ENCODE peak calls at places on chromosomes 11 and 22, in four cellular contexts. One of them, this sample, is unnamed.

GRCh38 chr11:69575296-69576068 is 65.5 kb upstream of the CCND1 start:
- DNase-seq in spleen: no peak
- DNase-seq in GM12878: no peak
- DNase-seq in endothelial cell of umbilical vein: no peak
- DNase-seq in this sample: no peak

GRCh38 chr22:48088926-48089536 is 1326.6 kb downstream of the TBC1D22A start:
- DNase-seq in endothelial cell of umbilical vein: no peak
- DNase-seq in GM12878: no peak
- DNase-seq in spleen: no peak
- DNase-seq in this sample: no peak

GRCh38 chr11:63599211-63600122 is 14.8 kb downstream of the PLAAT3 start:
- DNase-seq in GM12878: no peak
- DNase-seq in endothelial cell of umbilical vein: no peak
- DNase-seq in spleen: no peak
- DNase-seq in this sample: no peak

GRCh38 chr11:59755701-59756495 is 722 bp downstream of the STX3 start:
- DNase-seq in spleen: peak; percentile 93
- DNase-seq in GM12878: no peak
- DNase-seq in endothelial cell of umbilical vein: peak; percentile 87
- DNase-seq in this sample: no peak

GRCh38 chr22:35044607-35045390 is 21.2 kb upstream of the ISX start:
- DNase-seq in spleen: no peak
- DNase-seq in GM12878: no peak
- DNase-seq in endothelial cell of umbilical vein: no peak
- DNase-seq in this sample: no peak

GRCh38 chr11:90120191-90120590 is 14.3 kb upstream of the NAALAD2 start:
- DNase-seq in endothelial cell of umbilical vein: no peak
- DNase-seq in spleen: no peak
- DNase-seq in GM12878: no peak
- DNase-seq in this sample: no peak

GRCh38 chr11:92811341-92811740 is 158.1 kb upstream of the MTNR1B start:
- DNase-seq in endothelial cell of umbilical vein: no peak
- DNase-seq in spleen: no peak
- DNase-seq in GM12878: no peak
- DNase-seq in this sample: no peak

GRCh38 chr11:13629752-13630151 is 38.7 kb upstream of the FAR1 start:
- DNase-seq in spleen: no peak
- DNase-seq in GM12878: no peak
- DNase-seq in endothelial cell of umbilical vein: no peak
- DNase-seq in this sample: no peak

GRCh38 chr11:134668076-134668475 is 256.0 kb upstream of the B3GAT1 start:
- DNase-seq in GM12878: no peak
- DNase-seq in endothelial cell of umbilical vein: no peak
- DNase-seq in spleen: peak; percentile 54
- DNase-seq in this sample: no peak

GRCh38 chr22:45284705-45285305 is at the start of gene UPK3A:
- DNase-seq in endothelial cell of umbilical vein: peak; percentile 30
- DNase-seq in GM12878: no peak
- DNase-seq in spleen: peak; percentile 94
- DNase-seq in this sample: no peak

GRCh38 chr11:1350086-1350725 is 39.5 kb upstream of the BRSK2 start:
- DNase-seq in endothelial cell of umbilical vein: no peak
- DNase-seq in spleen: peak; percentile 50
- DNase-seq in GM12878: no peak
- DNase-seq in this sample: no peak

GRCh38 chr11:85171648-85172257 is 455.4 kb downstream of the DLG2 start:
- DNase-seq in endothelial cell of umbilical vein: no peak
- DNase-seq in spleen: no peak
- DNase-seq in GM12878: no peak
- DNase-seq in this sample: no peak

GRCh38 chr11:64384039-64384737 is 25.2 kb downstream of the RPS6KA4 start:
- DNase-seq in endothelial cell of umbilical vein: no peak
- DNase-seq in GM12878: no peak
- DNase-seq in spleen: no peak
- DNase-seq in this sample: no peak

GRCh38 chr11:96103721-96104120 is 179.8 kb upstream of the MTMR2 start:
- DNase-seq in GM12878: no peak
- DNase-seq in spleen: no peak
- DNase-seq in endothelial cell of umbilical vein: peak; percentile 30
- DNase-seq in this sample: no peak

GRCh38 chr22:38462960-38463784 is 4.7 kb upstream of the KDELR3 start:
- DNase-seq in GM12878: no peak
- DNase-seq in endothelial cell of umbilical vein: no peak
- DNase-seq in spleen: peak; percentile 72
- DNase-seq in this sample: no peak

GRCh38 chr11:33827206-33827605 is 52.9 kb upstream of the FBXO3 start:
- DNase-seq in spleen: no peak
- DNase-seq in GM12878: no peak
- DNase-seq in endothelial cell of umbilical vein: no peak
- DNase-seq in this sample: no peak

GRCh38 chr22:31707519-31707918 is 42.4 kb downstream of the PRR14L start:
- DNase-seq in endothelial cell of umbilical vein: no peak
- DNase-seq in spleen: no peak
- DNase-seq in GM12878: no peak
- DNase-seq in this sample: no peak

GRCh38 chr22:35231585-35232084 is 25.7 kb upstream of the HMGXB4 start:
- DNase-seq in spleen: peak; percentile 87
- DNase-seq in GM12878: peak; percentile 33
- DNase-seq in endothelial cell of umbilical vein: peak; percentile 61
- DNase-seq in this sample: peak; percentile 27

GRCh38 chr11:2202071-2202899 is 30.7 kb upstream of the TH start:
- DNase-seq in GM12878: no peak
- DNase-seq in spleen: peak; percentile 65
- DNase-seq in endothelial cell of umbilical vein: no peak
- DNase-seq in this sample: no peak

GRCh38 chr11:44775366-44776356 is 48.9 kb downstream of the TSPAN18 start:
- DNase-seq in spleen: peak; percentile 75
- DNase-seq in endothelial cell of umbilical vein: peak; percentile 60
- DNase-seq in GM12878: no peak
- DNase-seq in this sample: peak; percentile 50

GRCh38 chr11:73398132-73398526 is 21.9 kb downstream of the RELT start:
- DNase-seq in GM12878: no peak
- DNase-seq in endothelial cell of umbilical vein: no peak
- DNase-seq in spleen: no peak
- DNase-seq in this sample: no peak

GRCh38 chr22:39530692-39531331 is 1.7 kb downstream of the RPS19BP1 start:
- DNase-seq in GM12878: no peak
- DNase-seq in endothelial cell of umbilical vein: peak; percentile 36
- DNase-seq in spleen: no peak
- DNase-seq in this sample: no peak

GRCh38 chr11:2746401-2747230 is 46.8 kb upstream of the KCNQ1OT1 start:
- DNase-seq in endothelial cell of umbilical vein: no peak
- DNase-seq in GM12878: no peak
- DNase-seq in spleen: peak; percentile 51
- DNase-seq in this sample: no peak

GRCh38 chr11:124194696-124195418 is 11.7 kb downstream of the OR10D3 start:
- DNase-seq in GM12878: peak; percentile 9
- DNase-seq in spleen: no peak
- DNase-seq in endothelial cell of umbilical vein: peak; percentile 79
- DNase-seq in this sample: no peak

GRCh38 chr11:117328414-117329010 is 858 bp downstream of the CEP164 start:
- DNase-seq in spleen: peak; percentile 60
- DNase-seq in endothelial cell of umbilical vein: peak; percentile 67
- DNase-seq in GM12878: no peak
- DNase-seq in this sample: no peak

GRCh38 chr11:61480936-61481335 is 27.6 kb upstream of the LRRC10B start:
- DNase-seq in GM12878: no peak
- DNase-seq in spleen: no peak
- DNase-seq in endothelial cell of umbilical vein: no peak
- DNase-seq in this sample: no peak

GRCh38 chr11:131724436-131724995 is 354.1 kb downstream of the NTM start:
- DNase-seq in endothelial cell of umbilical vein: no peak
- DNase-seq in spleen: no peak
- DNase-seq in GM12878: no peak
- DNase-seq in this sample: no peak

GRCh38 chr11:130428271-130428670 is at the start of gene ADAMTS8:
- DNase-seq in GM12878: no peak
- DNase-seq in endothelial cell of umbilical vein: no peak
- DNase-seq in spleen: no peak
- DNase-seq in this sample: no peak

GRCh38 chr11:134663506-134664313 is 251.7 kb upstream of the B3GAT1 start:
- DNase-seq in endothelial cell of umbilical vein: no peak
- DNase-seq in spleen: no peak
- DNase-seq in GM12878: no peak
- DNase-seq in this sample: no peak

GRCh38 chr11:109914038-109914437 is 179.2 kb upstream of the ZC3H12C start:
- DNase-seq in endothelial cell of umbilical vein: no peak
- DNase-seq in GM12878: no peak
- DNase-seq in spleen: no peak
- DNase-seq in this sample: no peak

GRCh38 chr11:8871283-8871775 is 39.7 kb upstream of the AKIP1 start:
- DNase-seq in spleen: no peak
- DNase-seq in endothelial cell of umbilical vein: peak; percentile 72
- DNase-seq in GM12878: no peak
- DNase-seq in this sample: no peak

GRCh38 chr22:45684169-45684568 is 12.5 kb downstream of the ATXN10 start:
- DNase-seq in endothelial cell of umbilical vein: no peak
- DNase-seq in GM12878: no peak
- DNase-seq in spleen: no peak
- DNase-seq in this sample: no peak

GRCh38 chr11:125344846-125345705 is 151.0 kb downstream of the FEZ1 start:
- DNase-seq in spleen: peak; percentile 54
- DNase-seq in GM12878: no peak
- DNase-seq in endothelial cell of umbilical vein: no peak
- DNase-seq in this sample: no peak

GRCh38 chr11:117824571-117825537 is at the start of gene FXYD2:
- DNase-seq in endothelial cell of umbilical vein: peak; percentile 44
- DNase-seq in GM12878: no peak
- DNase-seq in spleen: peak; percentile 77
- DNase-seq in this sample: no peak

GRCh38 chr11:22536036-22536435 is 89.6 kb downstream of the FANCF start:
- DNase-seq in GM12878: no peak
- DNase-seq in spleen: no peak
- DNase-seq in endothelial cell of umbilical vein: no peak
- DNase-seq in this sample: no peak

GRCh38 chr22:41286639-41287091 is 678 bp upstream of the RANGAP1 start:
- DNase-seq in GM12878: peak; percentile 39
- DNase-seq in endothelial cell of umbilical vein: no peak
- DNase-seq in spleen: peak; percentile 83
- DNase-seq in this sample: no peak

GRCh38 chr22:41289681-41290080 is 3.7 kb upstream of the RANGAP1 start:
- DNase-seq in spleen: no peak
- DNase-seq in endothelial cell of umbilical vein: no peak
- DNase-seq in GM12878: no peak
- DNase-seq in this sample: no peak

GRCh38 chr22:41288245-41288946 is 2.4 kb upstream of the RANGAP1 start:
- DNase-seq in GM12878: no peak
- DNase-seq in spleen: no peak
- DNase-seq in endothelial cell of umbilical vein: peak; percentile 80
- DNase-seq in this sample: no peak

GRCh38 chr22:41285820-41286638 is at the start of gene RANGAP1:
- DNase-seq in spleen: peak; percentile 100
- DNase-seq in GM12878: peak; percentile 98
- DNase-seq in endothelial cell of umbilical vein: peak; percentile 99
- DNase-seq in this sample: peak; percentile 97

DNA sequence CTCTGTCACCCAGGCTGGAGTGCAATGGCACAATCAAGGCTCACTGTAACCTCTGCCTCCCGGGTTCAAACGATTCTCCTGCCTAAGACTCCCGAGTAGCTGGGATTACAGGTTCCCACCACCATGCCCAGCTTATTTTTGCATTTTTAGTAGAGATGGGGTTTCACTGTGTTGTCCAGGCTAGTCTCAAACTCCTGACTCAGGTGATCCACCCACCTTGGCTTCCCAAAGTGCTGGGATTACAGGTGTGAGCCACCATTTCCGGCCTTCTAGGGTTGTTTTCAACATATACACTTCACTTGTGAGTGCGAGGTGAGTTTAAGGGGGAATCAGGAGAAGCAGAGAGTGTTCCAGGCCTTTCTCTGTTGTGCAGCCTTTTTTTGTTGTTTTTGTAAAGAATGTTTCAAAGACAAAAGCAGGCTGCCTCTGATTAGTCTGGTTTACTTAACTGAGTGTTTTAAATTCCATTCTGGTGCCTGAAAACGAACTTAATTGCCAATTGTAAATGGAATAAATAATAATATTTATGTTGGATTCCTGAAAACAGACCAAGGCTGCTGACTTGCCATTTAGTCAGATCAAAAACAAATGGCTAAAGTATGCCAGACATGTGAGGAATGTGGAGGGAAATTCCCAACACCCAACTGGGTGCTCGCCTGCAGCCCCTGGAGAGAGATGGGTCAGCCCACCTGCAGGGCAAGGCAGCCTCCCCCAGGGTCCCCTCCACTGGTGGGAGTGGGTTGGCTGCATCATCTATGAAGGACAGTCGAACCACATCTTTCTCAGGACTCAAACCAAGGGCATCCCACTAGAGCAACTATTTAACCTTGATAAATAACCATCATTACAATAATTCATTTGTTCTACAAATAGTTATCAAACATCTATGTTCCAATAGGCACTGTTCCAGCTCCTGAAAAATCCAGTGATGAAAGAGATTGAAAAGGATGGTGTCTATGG is 4.6 kb upstream of the RANGAP1 start:
- DNase-seq in endothelial cell of umbilical vein: peak; percentile 80
- DNase-seq in GM12878: no peak
- DNase-seq in spleen: no peak
- DNase-seq in this sample: no peak
- TF ChIP-seq POLR2AphosphoS5 in endothelial cell of umbilical vein: peak; percentile 88
- TF ChIP-seq POLR2AphosphoS5 in GM12878: no peak
- TF ChIP-seq POLR2AphosphoS5 in spleen: peak; percentile 9
- TF ChIP-seq POLR2AphosphoS5 in this sample: no peak

GRCh38 chr11:74681686-74682651 is 49.3 kb downstream of the CHRDL2 start:
- DNase-seq in endothelial cell of umbilical vein: no peak
- DNase-seq in GM12878: no peak
- DNase-seq in spleen: peak; percentile 71
- DNase-seq in this sample: no peak
- TF ChIP-seq POLR2AphosphoS5 in endothelial cell of umbilical vein: no peak
- TF ChIP-seq POLR2AphosphoS5 in GM12878: no peak
- TF ChIP-seq POLR2AphosphoS5 in spleen: no peak
- TF ChIP-seq POLR2AphosphoS5 in this sample: no peak

DNA sequence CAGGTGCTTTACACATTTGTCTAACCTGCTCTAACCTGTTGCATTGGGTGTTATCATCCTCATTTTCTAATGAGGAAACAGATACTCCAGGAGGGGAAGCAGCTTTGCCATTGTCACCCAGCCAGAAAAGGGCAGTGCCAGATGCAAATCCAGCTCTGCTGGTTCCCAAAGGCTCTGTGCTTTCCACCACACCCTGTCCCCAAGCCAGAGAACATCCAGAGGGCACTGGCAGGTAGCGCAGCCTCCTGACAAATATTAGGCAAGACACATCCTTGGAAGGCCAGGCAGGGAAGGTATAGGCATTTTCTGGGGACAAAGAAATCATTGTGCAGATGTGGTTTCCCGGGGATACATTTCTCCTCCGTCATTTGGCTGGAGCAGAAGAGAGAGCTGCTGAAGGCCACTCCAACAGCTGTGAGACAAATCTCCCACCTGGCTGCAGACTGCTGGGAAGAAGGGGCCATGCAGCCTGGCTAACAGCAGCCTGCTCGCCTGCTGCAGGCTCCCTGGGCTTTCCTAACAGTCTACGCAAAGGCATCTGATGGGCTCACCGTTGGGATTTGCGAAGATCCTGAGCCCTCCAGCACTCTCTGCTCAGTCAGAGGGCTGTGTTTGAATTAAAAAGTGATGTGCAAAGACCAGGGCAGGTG is 93.9 kb upstream of the PITPNB start:
- DNase-seq in endothelial cell of umbilical vein: no peak
- DNase-seq in GM12878: no peak
- DNase-seq in spleen: peak; percentile 40
- DNase-seq in this sample: no peak
- TF ChIP-seq POLR2AphosphoS5 in endothelial cell of umbilical vein: no peak
- TF ChIP-seq POLR2AphosphoS5 in GM12878: no peak
- TF ChIP-seq POLR2AphosphoS5 in spleen: no peak
- TF ChIP-seq POLR2AphosphoS5 in this sample: no peak

GRCh38 chr11:35138949-35139881 is at the start of gene CD44:
- DNase-seq in endothelial cell of umbilical vein: peak; percentile 44
- DNase-seq in spleen: peak; percentile 95
- DNase-seq in GM12878: no peak
- DNase-seq in this sample: peak; percentile 72
- TF ChIP-seq POLR2AphosphoS5 in endothelial cell of umbilical vein: peak; percentile 51
- TF ChIP-seq POLR2AphosphoS5 in spleen: peak; percentile 94
- TF ChIP-seq POLR2AphosphoS5 in GM12878: peak; percentile 93
- TF ChIP-seq POLR2AphosphoS5 in this sample: peak; percentile 97